ENCODE peak calls at places on chromosomes 6 and 20, in nine cellular contexts. One of them, this sample, is unnamed.

GRCh38 chr20:3239026-3239866 is at the start of gene SLC4A11:
- DNase-seq in CD8-positive, alpha-beta T cell: peak
- DNase-seq in A549: peak
- DNase-seq in tibial artery: no peak
- DNase-seq in HFFc6: peak
- DNase-seq in HL-60: peak
- DNase-seq in AG04449: no peak
- DNase-seq in hepatocyte: peak
- DNase-seq in cardiac fibroblast: peak
- DNase-seq in this sample: peak

GRCh38 chr6:137530404-137530803 is 36.2 kb upstream of the OLIG3 start:
- DNase-seq in hepatocyte: no peak
- DNase-seq in HL-60: no peak
- DNase-seq in CD8-positive, alpha-beta T cell: no peak
- DNase-seq in A549: no peak
- DNase-seq in HFFc6: no peak
- DNase-seq in cardiac fibroblast: no peak
- DNase-seq in AG04449: no peak
- DNase-seq in tibial artery: no peak
- DNase-seq in this sample: no peak

GRCh38 chr6:113458368-113459010 is 398.7 kb upstream of the MARCKS start:
- DNase-seq in HL-60: no peak
- DNase-seq in tibial artery: no peak
- DNase-seq in cardiac fibroblast: peak
- DNase-seq in A549: no peak
- DNase-seq in CD8-positive, alpha-beta T cell: no peak
- DNase-seq in hepatocyte: no peak
- DNase-seq in AG04449: no peak
- DNase-seq in HFFc6: no peak
- DNase-seq in this sample: no peak

GRCh38 chr6:138226011-138226410 is 7.7 kb upstream of the PBOV1 start:
- DNase-seq in HFFc6: no peak
- DNase-seq in HL-60: no peak
- DNase-seq in tibial artery: no peak
- DNase-seq in hepatocyte: no peak
- DNase-seq in A549: no peak
- DNase-seq in AG04449: no peak
- DNase-seq in CD8-positive, alpha-beta T cell: no peak
- DNase-seq in cardiac fibroblast: no peak
- DNase-seq in this sample: no peak

GRCh38 chr6:73285674-73286283 is 22.8 kb upstream of the KHDC1 start:
- DNase-seq in tibial artery: no peak
- DNase-seq in hepatocyte: peak
- DNase-seq in CD8-positive, alpha-beta T cell: no peak
- DNase-seq in HL-60: no peak
- DNase-seq in A549: peak
- DNase-seq in HFFc6: peak
- DNase-seq in cardiac fibroblast: peak
- DNase-seq in AG04449: peak
- DNase-seq in this sample: no peak

GRCh38 chr20:2700913-2701620 is 8.5 kb downstream of the EBF4 start:
- DNase-seq in cardiac fibroblast: no peak
- DNase-seq in HFFc6: no peak
- DNase-seq in hepatocyte: no peak
- DNase-seq in CD8-positive, alpha-beta T cell: no peak
- DNase-seq in HL-60: no peak
- DNase-seq in AG04449: no peak
- DNase-seq in A549: no peak
- DNase-seq in tibial artery: no peak
- DNase-seq in this sample: no peak

GRCh38 chr20:63532449-63532971 is 4.7 kb downstream of the PTK6 start:
- DNase-seq in tibial artery: no peak
- DNase-seq in HL-60: no peak
- DNase-seq in A549: no peak
- DNase-seq in CD8-positive, alpha-beta T cell: no peak
- DNase-seq in hepatocyte: no peak
- DNase-seq in cardiac fibroblast: no peak
- DNase-seq in HFFc6: no peak
- DNase-seq in AG04449: no peak
- DNase-seq in this sample: no peak

GRCh38 chr6:38012573-38012972 is 193.0 kb downstream of the ZFAND3 start:
- DNase-seq in CD8-positive, alpha-beta T cell: peak
- DNase-seq in AG04449: no peak
- DNase-seq in cardiac fibroblast: peak
- DNase-seq in HFFc6: no peak
- DNase-seq in HL-60: no peak
- DNase-seq in A549: peak
- DNase-seq in tibial artery: no peak
- DNase-seq in hepatocyte: peak
- DNase-seq in this sample: no peak

GRCh38 chr20:36645998-36646397 is at the start of gene SLA2:
- DNase-seq in AG04449: no peak
- DNase-seq in HL-60: peak
- DNase-seq in A549: no peak
- DNase-seq in HFFc6: no peak
- DNase-seq in CD8-positive, alpha-beta T cell: peak
- DNase-seq in hepatocyte: no peak
- DNase-seq in tibial artery: no peak
- DNase-seq in cardiac fibroblast: no peak
- DNase-seq in this sample: no peak

GRCh38 chr6:7906741-7907140 is 3.8 kb downstream of the TXNDC5 start:
- DNase-seq in HFFc6: no peak
- DNase-seq in cardiac fibroblast: no peak
- DNase-seq in HL-60: no peak
- DNase-seq in A549: no peak
- DNase-seq in tibial artery: no peak
- DNase-seq in hepatocyte: no peak
- DNase-seq in CD8-positive, alpha-beta T cell: no peak
- DNase-seq in AG04449: no peak
- DNase-seq in this sample: no peak

GRCh38 chr6:22600059-22600458 is 30.7 kb downstream of the HDGFL1 start:
- DNase-seq in HL-60: no peak
- DNase-seq in AG04449: no peak
- DNase-seq in hepatocyte: no peak
- DNase-seq in A549: peak
- DNase-seq in CD8-positive, alpha-beta T cell: no peak
- DNase-seq in tibial artery: no peak
- DNase-seq in cardiac fibroblast: no peak
- DNase-seq in HFFc6: no peak
- DNase-seq in this sample: no peak

GRCh38 chr20:5621305-5621704 is 128.9 kb upstream of the SHLD1 start:
- DNase-seq in HL-60: no peak
- DNase-seq in cardiac fibroblast: peak
- DNase-seq in AG04449: no peak
- DNase-seq in hepatocyte: peak
- DNase-seq in tibial artery: no peak
- DNase-seq in A549: no peak
- DNase-seq in CD8-positive, alpha-beta T cell: no peak
- DNase-seq in HFFc6: no peak
- DNase-seq in this sample: no peak

GRCh38 chr6:114586298-114586697 is 243.5 kb upstream of the HS3ST5 start:
- DNase-seq in HL-60: no peak
- DNase-seq in tibial artery: no peak
- DNase-seq in HFFc6: no peak
- DNase-seq in cardiac fibroblast: no peak
- DNase-seq in A549: no peak
- DNase-seq in hepatocyte: no peak
- DNase-seq in AG04449: no peak
- DNase-seq in CD8-positive, alpha-beta T cell: no peak
- DNase-seq in this sample: no peak

GRCh38 chr6:28587746-28588075 is 62.0 kb downstream of the GPX5 start:
- DNase-seq in CD8-positive, alpha-beta T cell: no peak
- DNase-seq in HL-60: no peak
- DNase-seq in HFFc6: peak
- DNase-seq in AG04449: no peak
- DNase-seq in tibial artery: no peak
- DNase-seq in A549: no peak
- DNase-seq in cardiac fibroblast: no peak
- DNase-seq in hepatocyte: peak
- DNase-seq in this sample: no peak

GRCh38 chr6:28586273-28586672 is 60.6 kb downstream of the GPX5 start:
- DNase-seq in HFFc6: no peak
- DNase-seq in CD8-positive, alpha-beta T cell: no peak
- DNase-seq in tibial artery: no peak
- DNase-seq in cardiac fibroblast: no peak
- DNase-seq in hepatocyte: peak
- DNase-seq in AG04449: no peak
- DNase-seq in A549: no peak
- DNase-seq in HL-60: no peak
- DNase-seq in this sample: no peak

GRCh38 chr6:28587011-28587745 is 61.5 kb downstream of the GPX5 start:
- DNase-seq in tibial artery: no peak
- DNase-seq in CD8-positive, alpha-beta T cell: peak
- DNase-seq in AG04449: no peak
- DNase-seq in hepatocyte: peak
- DNase-seq in HFFc6: peak
- DNase-seq in cardiac fibroblast: peak
- DNase-seq in HL-60: no peak
- DNase-seq in A549: peak
- DNase-seq in this sample: no peak

GRCh38 chr6:28583463-28583862 is 57.8 kb downstream of the GPX5 start:
- DNase-seq in AG04449: no peak
- DNase-seq in cardiac fibroblast: no peak
- DNase-seq in CD8-positive, alpha-beta T cell: no peak
- DNase-seq in hepatocyte: no peak
- DNase-seq in HL-60: no peak
- DNase-seq in tibial artery: no peak
- DNase-seq in HFFc6: no peak
- DNase-seq in A549: no peak
- DNase-seq in this sample: no peak

GRCh38 chr6:28585335-28585734 is 59.7 kb downstream of the GPX5 start:
- DNase-seq in CD8-positive, alpha-beta T cell: no peak
- DNase-seq in cardiac fibroblast: peak
- DNase-seq in HL-60: no peak
- DNase-seq in hepatocyte: peak
- DNase-seq in A549: no peak
- DNase-seq in tibial artery: no peak
- DNase-seq in AG04449: no peak
- DNase-seq in HFFc6: peak
- DNase-seq in this sample: no peak
- TF ChIP-seq CTCF in CD8-positive, alpha-beta T cell: no peak
- TF ChIP-seq CTCF in cardiac fibroblast: peak
- TF ChIP-seq CTCF in HL-60: no peak
- TF ChIP-seq CTCF in hepatocyte: peak
- TF ChIP-seq CTCF in A549: no peak
- TF ChIP-seq CTCF in tibial artery: no peak
- TF ChIP-seq CTCF in AG04449: no peak
- TF ChIP-seq CTCF in HFFc6: peak
- TF ChIP-seq CTCF in this sample: no peak

DNA sequence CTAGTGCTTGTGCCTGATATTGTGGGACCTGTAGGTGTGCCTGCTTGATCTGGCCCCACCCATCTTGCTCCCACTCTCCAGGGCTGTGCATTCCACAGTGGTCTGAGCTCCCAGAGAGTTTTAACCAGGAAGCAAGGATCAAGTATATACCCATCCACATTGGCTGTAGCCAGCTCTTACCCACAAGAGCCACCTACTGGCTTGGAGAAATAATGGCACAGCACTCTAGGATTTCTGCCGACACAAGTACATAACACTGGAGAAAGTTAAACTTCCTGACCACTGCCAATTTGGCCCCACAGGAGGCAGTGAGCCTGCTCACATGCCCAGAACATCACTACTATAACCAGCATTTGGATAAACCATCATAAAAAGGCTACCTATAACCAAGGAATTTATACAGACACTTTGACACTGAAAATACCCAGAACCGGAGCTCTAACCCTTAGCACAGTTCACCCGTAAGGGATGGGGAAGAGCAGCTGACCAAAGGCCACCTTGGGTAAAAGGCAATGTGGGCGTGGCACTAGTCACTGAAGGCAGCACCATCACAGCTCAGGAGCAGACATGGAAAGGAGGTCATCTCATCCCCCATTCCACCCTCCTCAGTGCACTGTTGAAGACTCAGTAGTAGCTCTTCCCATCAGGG is 440.4 kb downstream of the BTBD3 start:
- DNase-seq in CD8-positive, alpha-beta T cell: no peak
- DNase-seq in hepatocyte: peak
- DNase-seq in A549: peak
- DNase-seq in HL-60: no peak
- DNase-seq in AG04449: no peak
- DNase-seq in tibial artery: no peak
- DNase-seq in HFFc6: no peak
- DNase-seq in cardiac fibroblast: peak
- DNase-seq in this sample: no peak
- TF ChIP-seq CTCF in CD8-positive, alpha-beta T cell: no peak
- TF ChIP-seq CTCF in hepatocyte: peak
- TF ChIP-seq CTCF in A549: no peak
- TF ChIP-seq CTCF in HL-60: no peak
- TF ChIP-seq CTCF in AG04449: no peak
- TF ChIP-seq CTCF in tibial artery: no peak
- TF ChIP-seq CTCF in HFFc6: no peak
- TF ChIP-seq CTCF in cardiac fibroblast: peak
- TF ChIP-seq CTCF in this sample: no peak

GRCh38 chr6:45625191-45625664 is 247.5 kb upstream of the SUPT3H start:
- DNase-seq in cardiac fibroblast: peak
- DNase-seq in CD8-positive, alpha-beta T cell: no peak
- DNase-seq in hepatocyte: no peak
- DNase-seq in AG04449: no peak
- DNase-seq in HL-60: no peak
- DNase-seq in tibial artery: no peak
- DNase-seq in HFFc6: peak
- DNase-seq in A549: no peak
- DNase-seq in this sample: no peak
- TF ChIP-seq CTCF in cardiac fibroblast: no peak
- TF ChIP-seq CTCF in CD8-positive, alpha-beta T cell: no peak
- TF ChIP-seq CTCF in hepatocyte: no peak
- TF ChIP-seq CTCF in AG04449: no peak
- TF ChIP-seq CTCF in HL-60: no peak
- TF ChIP-seq CTCF in tibial artery: no peak
- TF ChIP-seq CTCF in HFFc6: no peak
- TF ChIP-seq CTCF in A549: no peak
- TF ChIP-seq CTCF in this sample: no peak

GRCh38 chr6:142570221-142570671 is 268.4 kb downstream of the ADGRG6 start:
- DNase-seq in AG04449: peak
- DNase-seq in A549: no peak
- DNase-seq in HL-60: no peak
- DNase-seq in HFFc6: peak
- DNase-seq in CD8-positive, alpha-beta T cell: no peak
- DNase-seq in tibial artery: no peak
- DNase-seq in hepatocyte: peak
- DNase-seq in cardiac fibroblast: no peak
- DNase-seq in this sample: no peak

GRCh38 chr6:142568857-142569597 is 267.2 kb downstream of the ADGRG6 start:
- DNase-seq in AG04449: peak
- DNase-seq in CD8-positive, alpha-beta T cell: no peak
- DNase-seq in hepatocyte: no peak
- DNase-seq in HL-60: no peak
- DNase-seq in cardiac fibroblast: peak
- DNase-seq in HFFc6: peak
- DNase-seq in tibial artery: no peak
- DNase-seq in A549: no peak
- DNase-seq in this sample: peak

GRCh38 chr6:142566628-142567396 is 265.0 kb downstream of the ADGRG6 start:
- DNase-seq in tibial artery: no peak
- DNase-seq in CD8-positive, alpha-beta T cell: peak
- DNase-seq in A549: peak
- DNase-seq in cardiac fibroblast: peak
- DNase-seq in AG04449: no peak
- DNase-seq in HL-60: peak
- DNase-seq in HFFc6: peak
- DNase-seq in hepatocyte: peak
- DNase-seq in this sample: peak

GRCh38 chr6:142569676-142570075 is 267.9 kb downstream of the ADGRG6 start:
- DNase-seq in tibial artery: no peak
- DNase-seq in AG04449: no peak
- DNase-seq in A549: no peak
- DNase-seq in HL-60: no peak
- DNase-seq in cardiac fibroblast: no peak
- DNase-seq in CD8-positive, alpha-beta T cell: no peak
- DNase-seq in hepatocyte: no peak
- DNase-seq in HFFc6: no peak
- DNase-seq in this sample: no peak

GRCh38 chr6:142567476-142567875 is 265.7 kb downstream of the ADGRG6 start:
- DNase-seq in CD8-positive, alpha-beta T cell: no peak
- DNase-seq in cardiac fibroblast: no peak
- DNase-seq in HL-60: no peak
- DNase-seq in hepatocyte: no peak
- DNase-seq in AG04449: no peak
- DNase-seq in tibial artery: no peak
- DNase-seq in A549: no peak
- DNase-seq in HFFc6: no peak
- DNase-seq in this sample: no peak
- TF ChIP-seq CTCF in CD8-positive, alpha-beta T cell: no peak
- TF ChIP-seq CTCF in cardiac fibroblast: no peak
- TF ChIP-seq CTCF in HL-60: no peak
- TF ChIP-seq CTCF in hepatocyte: no peak
- TF ChIP-seq CTCF in AG04449: no peak
- TF ChIP-seq CTCF in tibial artery: no peak
- TF ChIP-seq CTCF in A549: no peak
- TF ChIP-seq CTCF in HFFc6: no peak
- TF ChIP-seq CTCF in this sample: no peak